ENCODE peak calls at places on chromosomes 12 and 14, in four cellular contexts. D, U, L and Q are unnamed samples.

GRCh38 chr12:66195242-66195641 is 6.2 kb downstream of the IRAK3 start:
- DNase-seq in L (no peak), D (peak), U (no peak), Q (no peak)

GRCh38 chr14:71414631-71415403 is 507.6 kb downstream of the PCNX1 start:
- DNase-seq in D (no peak), L (no peak), U (no peak), Q (no peak)

GRCh38 chr12:91272456-91273063 is 89.9 kb upstream of the DCN start:
- DNase-seq in L (peak), D (no peak), U (no peak), Q (no peak)

GRCh38 chr12:47021298-47021697 is 58.1 kb upstream of the PCED1B start:
- DNase-seq in U (peak), D (peak), L (peak), Q (no peak)

GRCh38 chr12:10397311-10397710 is 7.5 kb upstream of the KLRK1 start:
- DNase-seq in U (no peak), D (no peak), L (no peak), Q (no peak)

GRCh38 chr14:70013269-70013873 is 134.2 kb downstream of the SMOC1 start:
- DNase-seq in D (no peak), U (no peak), L (peak), Q (no peak)

GRCh38 chr14:76267322-76268012 is 108.5 kb upstream of the ESRRB start:
- DNase-seq in U (no peak), L (peak), D (peak), Q (no peak)

GRCh38 chr12:131042848-131043245 is 89.1 kb downstream of the ADGRD1 start:
- DNase-seq in D (no peak), U (no peak), L (no peak), Q (no peak)

GRCh38 chr12:40152783-40153383 is 47.0 kb upstream of the SLC2A13 start:
- DNase-seq in D (no peak), L (peak), U (peak), Q (peak)

GRCh38 chr12:95601626-95602025 is 50.4 kb upstream of the USP44 start:
- DNase-seq in U (no peak), L (no peak), D (no peak), Q (no peak)

GRCh38 chr14:92495041-92495440 is 18.5 kb upstream of the RIN3 start:
- DNase-seq in U (no peak), D (no peak), L (peak), Q (no peak)

GRCh38 chr12:121719926-121720414 is 7.4 kb downstream of the TMEM120B start:
- DNase-seq in D (no peak), U (no peak), L (no peak), Q (no peak)